ENCODE peak calls at places on chromosomes 3 and 15, in nine cellular contexts. E is spleen, P is esophagus muscularis mucosa, C is HL-60, U is GM23338, R is stomach, I is K562, H is suprapubic skin, O is HepG2. N is an unnamed sample.

GRCh38 chr3:20186600-20187004 is 596 bp upstream of the SGO1 start:
- DNase-seq in R (no peak), O (no peak), P (no peak), E (no peak), I (no peak), C (no peak), H (no peak), U (peak; percentile 21), N (no peak)

GRCh38 chr3:58041826-58042324 is 33.7 kb downstream of the FLNB start:
- DNase-seq in R (no peak), H (no peak), I (no peak), C (no peak), O (peak; percentile 85), U (peak; percentile 74), P (no peak), E (no peak), N (no peak)

GRCh38 chr15:73227433-73228056 is 141.2 kb downstream of the HCN4 start:
- DNase-seq in U (no peak), E (no peak), C (no peak), P (no peak), I (no peak), R (no peak), O (peak; percentile 1), H (no peak), N (no peak)

GRCh38 chr3:46114324-46114988 is 87.2 kb upstream of the XCR1 start:
- DNase-seq in U (no peak), E (no peak), I (no peak), O (peak; percentile 62), P (no peak), R (no peak), H (no peak), C (no peak), N (no peak)

GRCh38 chr3:195752066-195752465 is 31.3 kb downstream of the MUC20 start:
- DNase-seq in H (no peak), I (no peak), P (no peak), O (no peak), E (peak; percentile 56), R (no peak), C (no peak), U (no peak), N (no peak)

GRCh38 chr15:101528917-101529299 is 39.4 kb upstream of the PCSK6 start:
- DNase-seq in C (no peak), U (no peak), O (no peak), E (no peak), I (no peak), R (no peak), H (no peak), P (peak; percentile 91), N (no peak)

GRCh38 chr3:123405936-123406510 is 42.9 kb downstream of the ADCY5 start:
- DNase-seq in C (no peak), P (no peak), H (no peak), R (no peak), I (no peak), E (peak; percentile 35), U (peak; percentile 27), O (no peak), N (no peak)

GRCh38 chr3:105944281-105944680 is 75.5 kb upstream of the CBLB start:
- DNase-seq in U (no peak), I (no peak), E (no peak), P (no peak), C (no peak), R (no peak), H (no peak), O (no peak), N (no peak)

GRCh38 chr15:83769411-83769960 is 115.6 kb downstream of the ADAMTSL3 start:
- DNase-seq in O (no peak), H (no peak), P (no peak), R (no peak), I (no peak), U (no peak), E (no peak), C (no peak), N (no peak)

GRCh38 chr3:186035277-186035676 is 73.6 kb downstream of the ETV5 start:
- DNase-seq in R (no peak), O (no peak), I (peak; percentile 48), C (peak; percentile 62), H (no peak), E (no peak), U (no peak), P (no peak), N (no peak)

GRCh38 chr15:40257656-40258450 is 19.0 kb downstream of the PAK6 start:
- DNase-seq in P (no peak), E (no peak), C (no peak), R (no peak), U (no peak), O (no peak), I (peak; percentile 42), H (no peak), N (no peak)

GRCh38 chr3:100463646-100464155 is 28.7 kb upstream of the TMEM45A start:
- DNase-seq in P (peak; percentile 60), C (no peak), O (no peak), E (no peak), U (no peak), H (no peak), R (no peak), I (no peak), N (no peak)

GRCh38 chr15:58467121-58467721 is 35.4 kb downstream of the LIPC start:
- DNase-seq in I (no peak), C (no peak), R (no peak), H (no peak), P (no peak), E (no peak), O (peak; percentile 83), U (no peak), N (no peak)

GRCh38 chr3:29494305-29495036 is 213.6 kb downstream of the RBMS3 start:
- DNase-seq in C (no peak), H (no peak), O (no peak), U (no peak), P (no peak), I (no peak), R (no peak), E (no peak), N (no peak)

GRCh38 chr3:196688349-196688748 is 23.7 kb downstream of the CEP19 start:
- DNase-seq in R (no peak), E (peak; percentile 84), I (no peak), U (no peak), H (no peak), C (peak; percentile 92), O (no peak), P (no peak), N (no peak)

GRCh38 chr3:53196575-53197407 is 35.8 kb downstream of the PRKCD start:
- DNase-seq in R (no peak), E (no peak), H (no peak), O (peak; percentile 72), I (peak; percentile 87), C (peak; percentile 92), P (no peak), U (peak; percentile 81), N (no peak)

GRCh38 chr15:58447244-58448010 is 15.6 kb downstream of the LIPC start:
- DNase-seq in C (peak; percentile 65), E (no peak), H (peak; percentile 11), U (no peak), R (no peak), O (no peak), P (no peak), I (no peak), N (no peak)

DNA sequence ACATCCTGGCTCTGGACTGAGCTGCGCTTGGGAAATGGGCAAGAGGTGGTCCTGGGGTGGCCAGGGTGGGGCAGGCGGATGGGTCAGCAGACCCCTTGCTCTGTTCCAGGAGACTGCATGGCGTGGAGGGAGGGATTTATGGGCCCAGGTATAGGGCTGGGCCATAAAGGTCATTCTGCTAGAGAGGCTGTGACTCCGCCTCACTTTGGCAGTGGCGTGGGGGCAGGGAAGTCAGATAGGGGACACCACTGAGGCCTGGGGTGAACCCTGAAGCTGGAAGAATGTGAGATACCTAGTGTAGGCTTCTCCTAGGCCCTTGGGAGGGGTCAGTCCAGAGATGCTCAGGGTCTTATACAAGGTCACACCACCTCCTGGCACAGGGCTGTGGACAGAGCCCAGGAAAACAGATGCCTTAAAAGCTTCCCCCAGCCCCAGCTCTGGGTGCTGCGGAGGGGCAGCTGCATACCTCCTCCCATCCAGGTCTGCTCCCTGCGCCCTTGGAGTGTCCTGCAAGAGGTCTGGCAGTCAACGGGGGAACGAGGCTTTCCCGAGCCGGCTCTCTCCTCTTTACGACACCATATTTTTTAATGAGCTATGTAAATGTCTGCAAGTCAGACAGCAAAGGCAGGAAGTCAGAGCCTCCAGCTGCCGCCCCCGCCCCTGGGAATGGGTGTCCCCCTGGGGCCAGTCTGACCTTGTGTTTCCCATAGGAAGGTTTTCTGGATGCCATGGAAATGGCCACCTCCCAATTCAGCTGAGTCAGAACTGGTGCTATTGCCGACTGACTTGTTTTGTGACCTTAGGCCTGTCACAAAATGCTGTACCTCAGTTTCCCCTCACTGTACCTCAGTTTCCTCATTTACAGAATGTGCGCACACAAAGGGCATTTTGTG is 26.3 kb downstream of the LINGO1 start:
- DNase-seq in O (no peak), C (no peak), H (no peak), I (peak; percentile 43), U (no peak), E (no peak), R (no peak), P (no peak), N (no peak)
- TF ChIP-seq POLR2AphosphoS5 in O (no peak), C (no peak), H (no peak), I (no peak), U (no peak), E (no peak), R (no peak), P (no peak), N (no peak)

GRCh38 chr3:194637541-194638400 is 4.6 kb upstream of the TMEM44 start:
- DNase-seq in C (no peak), R (no peak), U (no peak), H (no peak), O (no peak), P (no peak), E (no peak), I (no peak), N (no peak)
- H3K27ac ChIP-seq in C (no peak overlapping the region), R (no peak overlapping the region), U (peak overlapping the region; percentile 55), H (no peak overlapping the region), O (no peak overlapping the region), P (no peak overlapping the region), E (peak overlapping the region; percentile 26), I (no peak overlapping the region), N (no peak overlapping the region)

GRCh38 chr3:56042326-56042951 is 425.8 kb downstream of the ERC2 start:
- DNase-seq in H (no peak), U (peak; percentile 78), P (no peak), C (peak; percentile 1), O (peak; percentile 5), R (no peak), I (peak; percentile 10), E (no peak), N (peak; percentile 13)
- TF ChIP-seq POLR2AphosphoS5 in H (no peak), U (no peak), P (no peak), C (no peak), O (no peak), R (no peak), I (no peak), E (no peak), N (no peak)

DNA sequence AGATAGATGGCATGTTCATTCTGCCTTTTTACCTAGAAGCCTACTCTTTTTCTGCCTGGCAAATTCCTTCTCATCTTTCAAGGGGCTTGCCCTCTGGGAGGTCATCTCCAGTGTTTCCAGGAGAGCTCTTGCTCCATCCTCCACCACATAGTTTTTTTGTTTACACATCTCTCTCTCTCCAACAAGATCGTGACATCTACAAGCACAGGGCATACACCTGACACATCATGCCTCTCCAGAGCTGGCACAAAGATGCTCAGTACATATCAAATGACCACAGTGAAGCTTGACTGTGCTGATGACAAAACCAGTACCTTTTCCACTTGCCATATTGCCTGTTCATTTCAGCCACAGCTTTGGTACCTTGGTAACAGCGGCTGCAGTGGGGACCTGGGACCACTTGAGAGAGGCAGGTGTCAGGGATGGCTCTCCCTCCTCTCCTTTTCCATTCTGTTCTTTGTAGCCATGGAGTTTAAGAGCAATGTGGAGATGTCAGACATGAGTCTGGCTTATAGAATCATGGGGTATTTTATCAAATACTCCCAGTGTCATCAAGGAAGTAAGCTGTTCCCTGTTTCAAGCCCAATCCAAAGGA is 15.4 kb downstream of the ALPK3 start:
- DNase-seq in H (no peak), U (no peak), O (no peak), R (no peak), C (no peak), E (no peak), P (no peak), I (no peak), N (no peak)
- H3K27ac ChIP-seq in H (no peak overlapping the region), U (no peak overlapping the region), O (no peak overlapping the region), R (no peak overlapping the region), C (no peak overlapping the region), E (no peak overlapping the region), P (peak overlapping the region; percentile 30), I (no peak overlapping the region), N (no peak overlapping the region)